ENCODE peak calls at places on chromosomes 5 and 9, in five cellular contexts. One of them, this sample, is unnamed.

GRCh38 chr9:134632329-134632728 is 9.3 kb upstream of the COL5A1 start:
- DNase-seq in A549: no peak
- DNase-seq in nephron progenitor cell: no peak
- DNase-seq in HL-60: no peak
- DNase-seq in GM12865: no peak
- DNase-seq in this sample: no peak

GRCh38 chr5:41598011-41598410 is 87.6 kb upstream of the PLCXD3 start:
- DNase-seq in nephron progenitor cell: no peak
- DNase-seq in GM12865: no peak
- DNase-seq in HL-60: no peak
- DNase-seq in A549: no peak
- DNase-seq in this sample: no peak

GRCh38 chr9:107750741-107751521 is 261.4 kb upstream of the KLF4 start:
- DNase-seq in nephron progenitor cell: no peak
- DNase-seq in A549: peak
- DNase-seq in HL-60: no peak
- DNase-seq in GM12865: peak
- DNase-seq in this sample: no peak

GRCh38 chr9:137550241-137550621 is at the start of gene PNPLA7:
- DNase-seq in GM12865: peak
- DNase-seq in A549: peak
- DNase-seq in nephron progenitor cell: peak
- DNase-seq in HL-60: peak
- DNase-seq in this sample: peak

GRCh38 chr9:127293314-127293713 is 28.7 kb downstream of the GARNL3 start:
- DNase-seq in nephron progenitor cell: no peak
- DNase-seq in A549: no peak
- DNase-seq in HL-60: no peak
- DNase-seq in GM12865: no peak
- DNase-seq in this sample: no peak

GRCh38 chr9:81626511-81626910 is 62.8 kb downstream of the TLE1 start:
- DNase-seq in A549: no peak
- DNase-seq in HL-60: no peak
- DNase-seq in nephron progenitor cell: no peak
- DNase-seq in GM12865: no peak
- DNase-seq in this sample: no peak

GRCh38 chr9:136882109-136882946 is 4.0 kb upstream of the TRAF2 start:
- DNase-seq in GM12865: peak
- DNase-seq in HL-60: no peak
- DNase-seq in A549: peak
- DNase-seq in nephron progenitor cell: no peak
- DNase-seq in this sample: peak

GRCh38 chr5:6080930-6081726 is 297.2 kb downstream of the MED10 start:
- DNase-seq in GM12865: no peak
- DNase-seq in nephron progenitor cell: no peak
- DNase-seq in A549: no peak
- DNase-seq in HL-60: no peak
- DNase-seq in this sample: no peak

GRCh38 chr9:35757527-35758275 is 3.6 kb upstream of the MSMP start:
- DNase-seq in A549: peak
- DNase-seq in GM12865: no peak
- DNase-seq in nephron progenitor cell: no peak
- DNase-seq in HL-60: no peak
- DNase-seq in this sample: peak

GRCh38 chr5:41371741-41372140 is 138.7 kb downstream of the PLCXD3 start:
- DNase-seq in GM12865: no peak
- DNase-seq in A549: peak
- DNase-seq in HL-60: no peak
- DNase-seq in nephron progenitor cell: no peak
- DNase-seq in this sample: no peak

GRCh38 chr5:66378407-66378806 is 217.8 kb upstream of the MAST4 start:
- DNase-seq in GM12865: no peak
- DNase-seq in nephron progenitor cell: no peak
- DNase-seq in A549: no peak
- DNase-seq in HL-60: no peak
- DNase-seq in this sample: no peak

GRCh38 chr5:51810592-51810991 is 427.3 kb downstream of the ISL1 start:
- DNase-seq in nephron progenitor cell: no peak
- DNase-seq in GM12865: no peak
- DNase-seq in A549: no peak
- DNase-seq in HL-60: no peak
- DNase-seq in this sample: no peak

DNA sequence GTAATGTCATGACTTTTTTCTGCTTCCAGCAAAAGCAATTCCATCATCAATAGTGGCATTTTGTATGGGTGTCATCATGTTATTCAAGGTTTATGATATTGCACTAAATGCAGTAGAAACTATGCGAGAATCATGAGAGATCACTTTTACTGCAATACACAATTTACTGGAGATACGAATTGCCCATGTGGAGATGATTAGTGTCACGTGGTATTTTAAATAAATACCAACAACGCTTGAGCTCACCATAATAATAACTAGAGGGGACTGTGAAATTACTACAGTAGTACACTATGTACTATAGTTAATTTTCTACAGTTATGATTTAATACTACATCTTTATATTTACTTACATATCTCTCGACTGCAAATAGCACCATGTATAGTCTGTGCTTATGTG is 49.7 kb downstream of the FAM174A start:
- DNase-seq in HL-60: no peak
- DNase-seq in nephron progenitor cell: no peak
- DNase-seq in A549: no peak
- DNase-seq in GM12865: no peak
- DNase-seq in this sample: no peak
- TF ChIP-seq CTCF in HL-60: no peak
- TF ChIP-seq CTCF in nephron progenitor cell: no peak
- TF ChIP-seq CTCF in A549: no peak
- TF ChIP-seq CTCF in GM12865: no peak
- TF ChIP-seq CTCF in this sample: no peak

DNA sequence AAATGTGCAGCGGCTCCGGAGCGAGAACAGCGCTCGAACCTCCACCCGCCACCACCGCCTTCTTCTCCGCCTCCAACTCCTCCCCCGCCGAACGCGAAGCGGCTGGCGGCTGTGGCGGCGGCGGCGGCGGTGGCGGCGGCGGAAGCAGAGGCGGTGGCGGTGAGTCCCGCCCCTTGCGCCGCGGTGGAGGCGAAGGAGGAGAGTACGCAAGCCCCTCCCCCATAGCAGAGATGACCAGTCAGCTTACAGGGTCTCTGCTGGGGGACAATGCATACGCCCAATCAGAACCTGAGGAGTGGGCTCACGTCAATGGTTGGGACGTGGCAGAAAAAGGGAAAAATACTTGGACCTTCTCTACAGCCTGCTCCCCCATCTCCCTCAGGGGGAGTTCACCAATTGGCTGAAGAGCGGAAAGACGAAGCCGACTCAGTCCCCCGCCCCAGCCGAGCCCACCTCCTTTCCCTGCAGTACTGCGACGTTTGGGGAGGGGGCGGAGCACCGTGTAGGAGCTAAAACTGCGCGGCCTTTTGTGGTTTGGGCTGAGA is at the start of gene PJA2:
- DNase-seq in A549: peak
- DNase-seq in HL-60: peak
- DNase-seq in GM12865: peak
- DNase-seq in nephron progenitor cell: peak
- DNase-seq in this sample: peak
- TF ChIP-seq CTCF in A549: no peak
- TF ChIP-seq CTCF in HL-60: no peak
- TF ChIP-seq CTCF in GM12865: peak
- TF ChIP-seq CTCF in nephron progenitor cell: no peak
- TF ChIP-seq CTCF in this sample: no peak

GRCh38 chr9:27491164-27491563 is 32.9 kb upstream of the IFNK start:
- DNase-seq in HL-60: peak
- DNase-seq in A549: no peak
- DNase-seq in GM12865: peak
- DNase-seq in nephron progenitor cell: no peak
- DNase-seq in this sample: no peak

GRCh38 chr9:27487128-27487527 is 37.0 kb upstream of the IFNK start:
- DNase-seq in HL-60: no peak
- DNase-seq in GM12865: no peak
- DNase-seq in nephron progenitor cell: no peak
- DNase-seq in A549: no peak
- DNase-seq in this sample: no peak

GRCh38 chr9:27485158-27485557 is 38.9 kb upstream of the IFNK start:
- DNase-seq in GM12865: peak
- DNase-seq in HL-60: no peak
- DNase-seq in A549: no peak
- DNase-seq in nephron progenitor cell: no peak
- DNase-seq in this sample: peak

GRCh38 chr9:27489087-27489876 is 34.8 kb upstream of the IFNK start:
- DNase-seq in A549: no peak
- DNase-seq in HL-60: no peak
- DNase-seq in nephron progenitor cell: no peak
- DNase-seq in GM12865: peak
- DNase-seq in this sample: peak

DNA sequence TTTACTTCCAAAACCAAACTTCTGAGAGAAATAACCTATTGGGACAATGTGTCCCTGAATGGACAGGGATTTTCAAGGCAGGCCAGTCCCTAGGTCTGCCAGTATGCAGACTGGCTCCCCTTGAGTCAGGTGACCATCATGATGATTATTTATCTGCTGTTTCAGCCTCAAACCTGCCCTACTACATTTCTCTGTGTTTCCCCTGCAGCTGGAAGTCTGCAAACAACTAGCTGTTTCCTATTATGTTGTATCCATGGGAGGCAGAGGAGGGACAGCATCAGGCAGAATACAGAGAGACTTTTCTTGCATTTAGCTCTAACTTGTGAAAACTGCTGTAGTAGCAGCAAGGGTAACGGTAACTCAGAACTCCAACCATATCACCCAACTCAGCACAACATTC is 36.2 kb upstream of the IFNK start:
- DNase-seq in A549: no peak
- DNase-seq in nephron progenitor cell: no peak
- DNase-seq in GM12865: no peak
- DNase-seq in HL-60: no peak
- DNase-seq in this sample: no peak
- TF ChIP-seq CTCF in A549: no peak
- TF ChIP-seq CTCF in nephron progenitor cell: no peak
- TF ChIP-seq CTCF in GM12865: no peak
- TF ChIP-seq CTCF in HL-60: no peak
- TF ChIP-seq CTCF in this sample: no peak

GRCh38 chr5:7851240-7851592 is 283 bp upstream of the CFAP90 start:
- DNase-seq in A549: no peak
- DNase-seq in nephron progenitor cell: no peak
- DNase-seq in GM12865: no peak
- DNase-seq in HL-60: no peak
- DNase-seq in this sample: no peak
- TF ChIP-seq CTCF in A549: no peak
- TF ChIP-seq CTCF in nephron progenitor cell: no peak
- TF ChIP-seq CTCF in GM12865: no peak
- TF ChIP-seq CTCF in HL-60: no peak
- TF ChIP-seq CTCF in this sample: no peak

GRCh38 chr5:59665086-59665831 is 228.3 kb downstream of the PDE4D start:
- DNase-seq in A549: no peak
- DNase-seq in HL-60: no peak
- DNase-seq in GM12865: no peak
- DNase-seq in nephron progenitor cell: no peak
- DNase-seq in this sample: no peak

GRCh38 chr5:59661939-59662615 is 231.4 kb downstream of the PDE4D start:
- DNase-seq in GM12865: peak
- DNase-seq in A549: no peak
- DNase-seq in HL-60: no peak
- DNase-seq in nephron progenitor cell: no peak
- DNase-seq in this sample: no peak

GRCh38 chr5:59661306-59661705 is 232.2 kb downstream of the PDE4D start:
- DNase-seq in A549: no peak
- DNase-seq in HL-60: no peak
- DNase-seq in GM12865: no peak
- DNase-seq in nephron progenitor cell: no peak
- DNase-seq in this sample: no peak

GRCh38 chr5:59656351-59657254 is 236.9 kb downstream of the PDE4D start:
- DNase-seq in A549: no peak
- DNase-seq in GM12865: peak
- DNase-seq in HL-60: no peak
- DNase-seq in nephron progenitor cell: no peak
- DNase-seq in this sample: no peak

GRCh38 chr5:59660737-59661136 is 232.8 kb downstream of the PDE4D start:
- DNase-seq in A549: peak
- DNase-seq in HL-60: no peak
- DNase-seq in GM12865: peak
- DNase-seq in nephron progenitor cell: no peak
- DNase-seq in this sample: peak
- TF ChIP-seq CTCF in A549: peak
- TF ChIP-seq CTCF in HL-60: no peak
- TF ChIP-seq CTCF in GM12865: peak
- TF ChIP-seq CTCF in nephron progenitor cell: peak
- TF ChIP-seq CTCF in this sample: peak

DNA sequence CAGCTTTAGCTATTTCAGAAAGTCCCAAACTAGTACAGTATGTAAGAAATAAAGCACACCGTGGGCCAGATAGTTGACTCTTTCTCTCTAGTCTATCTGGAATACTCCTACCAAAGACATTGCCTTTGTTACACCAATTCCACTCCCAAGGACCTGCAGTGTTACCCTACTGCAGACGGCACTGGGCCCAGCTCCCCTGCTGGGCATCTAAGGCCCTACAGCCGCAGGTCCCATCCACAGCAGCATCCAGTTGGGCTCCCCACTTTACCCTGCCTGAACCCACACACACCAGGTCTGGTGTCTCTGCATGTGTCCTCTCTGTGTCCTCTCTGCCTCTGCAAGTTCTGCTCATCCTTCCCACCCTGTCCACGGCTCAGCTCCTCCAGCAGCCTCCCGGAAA is 22.5 kb downstream of the TNIP1 start:
- DNase-seq in A549: no peak
- DNase-seq in GM12865: no peak
- DNase-seq in HL-60: no peak
- DNase-seq in nephron progenitor cell: no peak
- DNase-seq in this sample: no peak
- TF ChIP-seq CTCF in A549: no peak
- TF ChIP-seq CTCF in GM12865: peak
- TF ChIP-seq CTCF in HL-60: no peak
- TF ChIP-seq CTCF in nephron progenitor cell: no peak
- TF ChIP-seq CTCF in this sample: no peak

GRCh38 chr5:61767231-61768080 is 435.4 kb downstream of the ZSWIM6 start:
- DNase-seq in HL-60: no peak
- DNase-seq in A549: no peak
- DNase-seq in nephron progenitor cell: no peak
- DNase-seq in GM12865: no peak
- DNase-seq in this sample: no peak

GRCh38 chr5:61771062-61771461 is 439.0 kb downstream of the ZSWIM6 start:
- DNase-seq in GM12865: no peak
- DNase-seq in HL-60: no peak
- DNase-seq in A549: no peak
- DNase-seq in nephron progenitor cell: no peak
- DNase-seq in this sample: no peak

GRCh38 chr5:61766141-61766540 is 434.1 kb downstream of the ZSWIM6 start:
- DNase-seq in nephron progenitor cell: no peak
- DNase-seq in A549: no peak
- DNase-seq in GM12865: no peak
- DNase-seq in HL-60: no peak
- DNase-seq in this sample: no peak

GRCh38 chr5:61765471-61765870 is 433.4 kb downstream of the ZSWIM6 start:
- DNase-seq in GM12865: no peak
- DNase-seq in nephron progenitor cell: no peak
- DNase-seq in A549: no peak
- DNase-seq in HL-60: no peak
- DNase-seq in this sample: no peak

GRCh38 chr5:61768692-61769281 is 436.7 kb downstream of the ZSWIM6 start:
- DNase-seq in nephron progenitor cell: peak
- DNase-seq in HL-60: no peak
- DNase-seq in A549: peak
- DNase-seq in GM12865: peak
- DNase-seq in this sample: peak
- TF ChIP-seq CTCF in nephron progenitor cell: peak
- TF ChIP-seq CTCF in HL-60: no peak
- TF ChIP-seq CTCF in A549: peak
- TF ChIP-seq CTCF in GM12865: peak
- TF ChIP-seq CTCF in this sample: peak

This sample was measured in GM10248.